ENCODE peak calls at places on chromosome 5, in five cellular contexts. F is activated T-helper 1 cell treated with Interleukin-2 at 50 U/mL for 16 hours; D is mesothelial cell of epicardium; R is LHCN-M2; Z is stimulated activated CD8-positive, alpha-beta memory T cell treated with anti-CD3 and anti-CD28 coated beads, Interleukin-15, amount 100 ng/mL, for 4 hours. P is an unnamed sample.

GRCh38 chr5:173794901-173795416 is 93.2 kb upstream of the CPEB4 start:
- DNase-seq in R (no peak), D (no peak), F (no peak), Z (no peak), P (no peak)

GRCh38 chr5:108763222-108763864 is 15.6 kb downstream of the FER start:
- DNase-seq in D (no peak), R (no peak), Z (no peak), F (no peak), P (no peak)

GRCh38 chr5:173496129-173496882 is 120.1 kb downstream of the BOD1 start:
- DNase-seq in Z (no peak), R (peak; percentile 86), D (no peak), F (no peak), P (no peak)

GRCh38 chr5:75475364-75475763 is 36.1 kb downstream of the CERT1 start:
- DNase-seq in D (no peak), F (no peak), R (no peak), Z (no peak), P (no peak)

GRCh38 chr5:165495829-165496380 is 1990.5 kb downstream of the MAT2B start:
- DNase-seq in F (no peak), R (no peak), Z (no peak), D (no peak), P (no peak)

GRCh38 chr5:173888473-173889135 is 455 bp downstream of the CPEB4 start:
- DNase-seq in R (peak; percentile 33), Z (no peak), F (no peak), D (no peak), P (no peak)

GRCh38 chr5:59246470-59247250 is 646.9 kb downstream of the PDE4D start:
- DNase-seq in D (no peak), R (no peak), F (no peak), Z (no peak), P (no peak)

GRCh38 chr5:116446356-116447005 is 128.1 kb downstream of the SEMA6A start:
- DNase-seq in R (no peak), Z (no peak), D (no peak), F (no peak), P (no peak)

GRCh38 chr5:169002941-169003555 is 297.9 kb downstream of the SLIT3 start:
- DNase-seq in R (no peak), F (no peak), Z (no peak), D (no peak), P (no peak)

GRCh38 chr5:54900906-54901725 is 84.3 kb downstream of the ESM1 start:
- DNase-seq in F (no peak), Z (no peak), R (peak; percentile 99), D (no peak), P (no peak)

GRCh38 chr5:39194466-39195136 is 24.8 kb downstream of the FYB1 start:
- DNase-seq in R (peak; percentile 69), F (no peak), Z (no peak), D (no peak), P (no peak)

GRCh38 chr5:78615697-78616096 is 32.9 kb downstream of the LHFPL2 start:
- DNase-seq in Z (no peak), D (no peak), R (no peak), F (no peak), P (no peak)

GRCh38 chr5:33941090-33941489 is 4.9 kb downstream of the RXFP3 start:
- DNase-seq in F (no peak), D (no peak), Z (no peak), R (no peak), P (no peak)

GRCh38 chr5:72366324-72366976 is 46.3 kb downstream of the PTCD2 start:
- DNase-seq in F (no peak), R (peak; percentile 87), Z (no peak), D (peak; percentile 62), P (peak; percentile 33)

GRCh38 chr5:122126177-122126701 is 3.1 kb upstream of the ZNF474 start:
- DNase-seq in R (peak; percentile 97), Z (no peak), D (no peak), F (no peak), P (no peak)

GRCh38 chr5:10624244-10624643 is 60.4 kb downstream of the ANKRD33B start:
- DNase-seq in Z (no peak), R (no peak), F (no peak), D (no peak), P (no peak)

GRCh38 chr5:124468671-124469411 is 277.6 kb downstream of the ZNF608 start:
- DNase-seq in D (no peak), R (no peak), F (no peak), Z (no peak), P (no peak)

GRCh38 chr5:1168751-1169607 is 32.4 kb upstream of the SLC6A19 start:
- DNase-seq in Z (no peak), R (no peak), F (no peak), D (no peak), P (no peak)

GRCh38 chr5:36982146-36982545 is 105.6 kb downstream of the NIPBL start:
- DNase-seq in D (no peak), F (no peak), Z (no peak), R (peak; percentile 7), P (no peak)

GRCh38 chr5:17412760-17413671 is 85.0 kb upstream of the TAF11L2 start:
- DNase-seq in R (no peak), Z (no peak), D (no peak), F (no peak), P (no peak)

GRCh38 chr5:154205441-154206117 is 15.0 kb downstream of the GALNT10 start:
- DNase-seq in F (no peak), Z (no peak), D (no peak), R (no peak), P (no peak)

GRCh38 chr5:4192111-4192510 is 596.5 kb downstream of the IRX1 start:
- DNase-seq in F (no peak), Z (no peak), D (no peak), R (no peak), P (no peak)

GRCh38 chr5:158174918-158175663 is 316.1 kb upstream of the CLINT1 start:
- DNase-seq in R (peak; percentile 54), F (peak; percentile 1), Z (peak; percentile 2), D (peak; percentile 79), P (peak; percentile 23)

GRCh38 chr5:38438757-38439156 is 117.7 kb downstream of the LIFR start:
- DNase-seq in F (no peak), R (no peak), D (no peak), Z (no peak), P (no peak)

GRCh38 chr5:761206-761771 is 23.2 kb downstream of the ZDHHC11B start:
- DNase-seq in R (no peak), F (no peak), D (no peak), Z (no peak), P (no peak)

GRCh38 chr5:174231961-174232487 is 186.5 kb downstream of the NSG2 start:
- DNase-seq in R (no peak), Z (no peak), D (no peak), F (no peak), P (no peak)

GRCh38 chr5:158244882-158245281 is 385.9 kb upstream of the CLINT1 start:
- DNase-seq in R (no peak), Z (no peak), D (no peak), F (no peak), P (no peak)

GRCh38 chr5:137575847-137576246 is 76.7 kb upstream of the SPOCK1 start:
- DNase-seq in D (no peak), Z (no peak), F (no peak), R (peak; percentile 50), P (no peak)

GRCh38 chr5:68287631-68287975 is 72.0 kb downstream of the PIK3R1 start:
- DNase-seq in F (no peak), Z (no peak), R (no peak), D (no peak), P (no peak)

GRCh38 chr5:120007619-120008018 is 378.3 kb downstream of the FAM170A start:
- DNase-seq in F (no peak), D (no peak), Z (no peak), R (no peak), P (no peak)

GRCh38 chr5:170265527-170265926 is 32.0 kb downstream of the LCP2 start:
- DNase-seq in F (no peak), Z (no peak), R (peak; percentile 3), D (peak; percentile 38), P (no peak)

GRCh38 chr5:32138839-32139493 is 35.2 kb downstream of the GOLPH3 start:
- DNase-seq in Z (peak; percentile 50), F (no peak), D (no peak), R (no peak), P (no peak)

GRCh38 chr5:133993152-133993548 is 11.6 kb downstream of the VDAC1 start:
- DNase-seq in R (peak; percentile 84), D (no peak), F (no peak), Z (no peak), P (no peak)

GRCh38 chr5:76303917-76304316 is 99.2 kb upstream of the IQGAP2 start:
- DNase-seq in D (no peak), F (peak; percentile 9), Z (peak; percentile 21), R (no peak), P (no peak)

GRCh38 chr5:56412601-56413379 is 179.7 kb upstream of the ANKRD55 start:
- DNase-seq in F (no peak), R (no peak), Z (no peak), D (no peak), P (no peak)

GRCh38 chr5:163564321-163564924 is 59.0 kb downstream of the MAT2B start:
- DNase-seq in R (peak; percentile 57), D (peak; percentile 66), F (peak; percentile 33), Z (peak; percentile 19), P (no peak)

GRCh38 chr5:149956685-149957084 is 3.9 kb upstream of the SLC26A2 start:
- DNase-seq in R (no peak), D (no peak), F (no peak), Z (no peak), P (no peak)

P was measured in thoracic aorta.